ENCODE peak calls at places on chromosomes 2 and 18, in eight cellular contexts. K is T-helper 2 cell; W is activated CD4-positive, alpha-beta memory T cell treated with anti-CD3 and anti-CD28 coated beads, Interleukin-2, amount 10 ng/mL, durations not matched to agents 7 days and 5 days; R is A549; G is CD4-positive, CD25-positive, alpha-beta regulatory T cell; U is breast epithelium; F is HFF-Myc; D is naive thymus-derived CD8-positive, alpha-beta T cell. A is an unnamed sample.

GRCh38 chr2:25362564-25363145 is 20.9 kb upstream of the DNMT3A start:
- DNase-seq in K (peak), W (peak), R (no peak), G (peak), U (no peak), F (no peak), D (peak), A (peak)

GRCh38 chr2:829047-829446 is 121.6 kb upstream of the SNTG2 start:
- DNase-seq in K (no peak), W (no peak), R (no peak), G (no peak), U (no peak), F (no peak), D (no peak), A (no peak)

GRCh38 chr2:501667-502066 is 175.5 kb downstream of the TMEM18 start:
- DNase-seq in K (no peak), W (no peak), R (no peak), G (no peak), U (no peak), F (no peak), D (no peak), A (no peak)

GRCh38 chr2:60064687-60065361 is 488.6 kb downstream of the BCL11A start:
- DNase-seq in K (no peak), W (no peak), R (no peak), G (no peak), U (no peak), F (no peak), D (no peak), A (no peak)

GRCh38 chr2:26251893-26252292 is 7.2 kb downstream of the HADHB start:
- DNase-seq in K (no peak), W (no peak), R (no peak), G (no peak), U (no peak), F (no peak), D (no peak), A (no peak)

GRCh38 chr2:72803151-72803550 is 22.7 kb downstream of the EXOC6B start:
- DNase-seq in K (no peak), W (no peak), R (no peak), G (no peak), U (no peak), F (no peak), D (no peak), A (no peak)

GRCh38 chr2:220703279-220703678 is 868.8 kb downstream of the EPHA4 start:
- DNase-seq in K (no peak), W (no peak), R (no peak), G (no peak), U (no peak), F (no peak), D (no peak), A (no peak)

GRCh38 chr18:74316257-74317180 is 880 bp downstream of the C18orf63 start:
- DNase-seq in K (no peak), W (no peak), R (peak), G (no peak), U (peak), F (no peak), D (no peak), A (no peak)

GRCh38 chr18:26865557-26865956 is at the start of gene AQP4:
- DNase-seq in K (no peak), W (no peak), R (no peak), G (no peak), U (no peak), F (no peak), D (no peak), A (no peak)

GRCh38 chr2:21515903-21516302 is 392.1 kb downstream of the TDRD15 start:
- DNase-seq in K (no peak), W (no peak), R (no peak), G (no peak), U (no peak), F (no peak), D (no peak), A (no peak)

GRCh38 chr2:176161041-176161785 is 4.1 kb downstream of the HOXD3 start:
- DNase-seq in K (no peak), W (no peak), R (no peak), G (no peak), U (no peak), F (no peak), D (no peak), A (no peak)

GRCh38 chr2:41922177-41922576 is 125.6 kb upstream of the PKDCC start:
- DNase-seq in K (no peak), W (no peak), R (peak), G (no peak), U (no peak), F (no peak), D (no peak), A (no peak)